ENCODE peak calls at places on chromosome 13, in ten cellular contexts. U is foreskin keratinocyte; C is endodermal cell; N is aorta; K is naive thymus-derived CD4-positive, alpha-beta T cell; J is CD8-positive, alpha-beta memory T cell; M is mammary epithelial cell; P is stomach; I is neural progenitor cell; Y is body of pancreas. A is an unnamed sample. For H3K4me1 and H3K27me3, the result is how much of the 10 kb centered on the place peaks cover.

GRCh38 chr13:77048592-77048991 is 21.6 kb upstream of the FBXL3 start:
- DNase-seq in N (no peak), M (no peak), K (no peak), J (no peak), P (no peak), C (peak), I (peak), Y (no peak), U (no peak), A (no peak)

GRCh38 chr13:111516712-111517640 is 196.5 kb downstream of the TEX29 start:
- DNase-seq in K (no peak), U (no peak), M (no peak), I (no peak), C (peak), N (no peak), J (no peak), Y (no peak), P (no peak), A (no peak)

GRCh38 chr13:31236211-31236786 is 36.5 kb downstream of the B3GLCT start:
- DNase-seq in K (no peak), U (no peak), N (no peak), M (peak), P (no peak), J (no peak), C (no peak), Y (no peak), I (peak), A (no peak)

GRCh38 chr13:88022826-88023225 is 351.7 kb downstream of the SLITRK5 start:
- DNase-seq in Y (no peak), M (no peak), J (no peak), K (no peak), C (no peak), N (no peak), P (no peak), I (no peak), U (no peak), A (no peak)

GRCh38 chr13:22107549-22107948 is 436.7 kb downstream of the FGF9 start:
- DNase-seq in K (no peak), Y (peak), J (no peak), N (no peak), U (no peak), M (no peak), P (no peak), I (no peak), C (no peak), A (no peak)

GRCh38 chr13:27968316-27969072 is 621 bp downstream of the CDX2 start:
- DNase-seq in J (no peak), U (no peak), P (peak), K (no peak), N (no peak), M (peak), I (peak), C (peak), Y (no peak), A (no peak)

GRCh38 chr13:60448907-60449510 is 52.0 kb downstream of the TDRD3 start:
- DNase-seq in M (peak), K (peak), I (peak), Y (no peak), P (no peak), J (no peak), N (no peak), C (peak), U (no peak), A (no peak)

GRCh38 chr13:64446372-64446771 is 2783.8 kb downstream of the PCDH9 start:
- DNase-seq in Y (no peak), N (no peak), I (no peak), K (no peak), J (no peak), M (no peak), U (no peak), C (no peak), P (no peak), A (no peak)

GRCh38 chr13:30345426-30346100 is 38.2 kb upstream of the KATNAL1 start:
- DNase-seq in P (no peak), K (no peak), Y (no peak), J (no peak), U (no peak), N (no peak), M (no peak), C (no peak), I (no peak), A (no peak)

GRCh38 chr13:102195566-102196462 is 206.0 kb downstream of the FGF14 start:
- DNase-seq in P (no peak), I (no peak), M (peak), U (no peak), K (no peak), C (no peak), Y (no peak), J (no peak), N (no peak), A (no peak)

GRCh38 chr13:75867718-75868117 is 231.6 kb downstream of the LMO7 start:
- DNase-seq in Y (no peak), P (no peak), N (no peak), M (no peak), U (no peak), J (no peak), C (no peak), K (no peak), I (no peak), A (no peak)

GRCh38 chr13:27159806-27160563 is 11.6 kb downstream of the USP12 start:
- DNase-seq in M (no peak), I (no peak), C (no peak), Y (no peak), P (no peak), U (no peak), N (no peak), J (no peak), K (no peak), A (no peak)

GRCh38 chr13:32142115-32142514 is 110.5 kb downstream of the FRY start:
- DNase-seq in U (no peak), Y (no peak), K (no peak), M (no peak), I (no peak), C (no peak), N (no peak), J (no peak), P (no peak), A (no peak)

GRCh38 chr13:79389031-79389430 is 17.0 kb downstream of the RBM26 start:
- DNase-seq in K (no peak), Y (no peak), M (no peak), U (no peak), C (no peak), P (no peak), N (no peak), J (no peak), I (no peak), A (no peak)

GRCh38 chr13:79392882-79393563 is 13.0 kb downstream of the RBM26 start:
- DNase-seq in M (peak), I (no peak), N (no peak), K (peak), P (no peak), Y (no peak), J (no peak), U (peak), C (no peak), A (no peak)

GRCh38 chr13:79395881-79396280 is 10.2 kb downstream of the RBM26 start:
- DNase-seq in P (no peak), C (no peak), I (no peak), Y (no peak), J (no peak), U (no peak), N (no peak), K (no peak), M (no peak), A (no peak)

GRCh38 chr13:79398169-79398568 is 7.9 kb downstream of the RBM26 start:
- DNase-seq in P (no peak), K (no peak), C (no peak), M (no peak), I (no peak), Y (no peak), U (no peak), N (no peak), J (no peak), A (no peak)

DNA sequence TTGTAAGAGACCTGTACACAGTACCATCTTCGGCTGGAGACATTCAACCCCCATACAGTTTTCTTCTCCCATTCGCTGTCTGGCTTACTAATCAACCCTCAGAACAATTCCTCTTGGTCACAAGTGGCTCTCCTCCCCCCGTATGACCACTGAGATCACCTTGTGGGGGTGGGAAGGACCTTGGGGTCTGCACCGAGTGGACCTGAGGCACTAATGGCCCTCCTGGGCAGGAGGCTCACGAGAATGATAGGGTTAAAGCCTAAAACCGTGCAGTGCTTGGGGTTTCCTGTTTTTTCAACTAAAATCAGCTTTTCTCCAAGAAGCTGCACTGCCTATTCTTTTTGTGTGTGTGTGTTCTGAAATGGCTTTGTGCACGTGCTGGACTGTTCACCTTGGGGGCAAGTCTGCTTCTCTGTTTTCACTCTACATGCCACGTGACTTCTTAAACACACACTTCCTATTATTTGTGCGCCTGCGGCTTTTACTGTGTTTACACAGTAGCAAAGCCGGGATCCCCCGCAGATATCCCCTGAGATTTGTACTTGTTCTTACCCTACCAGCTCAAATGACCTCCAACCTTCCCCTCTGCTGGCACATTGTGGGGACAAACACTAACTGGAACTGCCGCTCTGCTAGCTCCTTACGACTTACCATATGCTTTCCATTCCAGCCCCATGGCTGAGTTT is 12.3 kb downstream of the RBM26 start:
- DNase-seq in K (peak), P (peak), M (no peak), I (no peak), J (no peak), C (peak), N (peak), U (no peak), Y (no peak), A (peak)
- H3K4me1 ChIP-seq in K (under half), P (half or more), M (under half), I (under half), J (half or more), C (under half), N (under half), U (under half), Y (under half), A (under half)

GRCh38 chr13:112978561-112979405 is 9.8 kb downstream of the MCF2L start:
- DNase-seq in M (no peak), K (no peak), P (no peak), C (no peak), J (no peak), N (no peak), Y (no peak), U (no peak), I (no peak), A (no peak)

GRCh38 chr13:112979406-112979902 is 10.4 kb downstream of the MCF2L start:
- DNase-seq in P (no peak), Y (no peak), M (no peak), K (no peak), U (no peak), I (no peak), J (no peak), C (no peak), N (no peak), A (no peak)

GRCh38 chr13:112982281-112983041 is 13.4 kb downstream of the MCF2L start:
- DNase-seq in K (no peak), I (no peak), J (no peak), Y (no peak), P (no peak), C (no peak), U (no peak), M (no peak), N (no peak), A (no peak)

GRCh38 chr13:112981361-112981905 is 12.4 kb downstream of the MCF2L start:
- DNase-seq in Y (no peak), U (no peak), J (no peak), P (no peak), N (no peak), K (no peak), I (no peak), M (no peak), C (no peak), A (no peak)

GRCh38 chr13:112980441-112980840 is 11.4 kb downstream of the MCF2L start:
- DNase-seq in J (no peak), Y (no peak), C (no peak), U (no peak), K (no peak), M (no peak), I (no peak), P (no peak), N (no peak), A (no peak)
- H3K27ac ChIP-seq in J (no peak), Y (no peak), C (no peak), U (no peak), K (no peak), M (no peak), I (no peak), P (peak), N (no peak), A (peak)

GRCh38 chr13:65909501-65909900 is 1320.6 kb downstream of the PCDH9 start:
- DNase-seq in C (no peak), M (no peak), N (no peak), I (no peak), J (no peak), U (no peak), K (no peak), P (no peak), Y (no peak), A (no peak)
- H3K27me3 ChIP-seq in C (half or more), M (under half), N (under half), I (under half), J (under half), U (under half), K (under half), P (under half), Y (under half), A (under half)

GRCh38 chr13:113620036-113620435 is 35.5 kb downstream of the TFDP1 start:
- DNase-seq in Y (no peak), C (no peak), N (no peak), K (no peak), P (no peak), I (no peak), J (no peak), M (no peak), U (no peak), A (peak)
- H3K4me1 ChIP-seq in Y (under half), C (under half), N (under half), K (under half), P (under half), I (under half), J (under half), M (under half), U (under half), A (under half)

DNA sequence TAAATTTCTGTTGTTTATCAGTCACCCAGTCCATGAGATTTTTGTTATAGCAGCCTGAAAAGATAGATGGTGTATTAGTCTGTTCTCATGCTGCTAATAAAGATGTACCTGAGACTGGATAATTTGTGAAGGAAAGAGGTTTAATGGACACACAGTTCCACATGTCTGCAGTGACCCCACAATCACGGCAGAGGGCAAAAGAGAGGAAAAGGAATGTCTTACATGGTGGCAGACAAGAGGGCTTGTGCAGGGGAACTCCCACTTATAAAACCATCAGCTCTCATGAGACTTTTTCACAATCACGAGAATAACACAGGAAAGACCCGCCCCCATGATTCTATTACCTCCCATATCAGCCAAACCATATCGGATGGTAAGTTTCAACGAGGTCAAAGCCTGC is 309.2 kb downstream of the LIG4 start:
- DNase-seq in K (no peak), M (no peak), C (no peak), I (no peak), Y (no peak), N (no peak), U (no peak), J (no peak), P (no peak), A (no peak)
- H3K27ac ChIP-seq in K (no peak), M (no peak), C (no peak), I (no peak), Y (no peak), N (no peak), U (no peak), J (no peak), P (no peak), A (no peak)

GRCh38 chr13:25167349-25167748 is 4.7 kb downstream of the AMER2 start:
- DNase-seq in J (no peak), K (no peak), Y (no peak), C (no peak), N (no peak), I (no peak), M (no peak), U (no peak), P (no peak), A (no peak)
- H3K27me3 ChIP-seq in J (under half), K (under half), Y (under half), C (under half), N (under half), I (half or more), M (under half), U (half or more), P (half or more), A (under half)